ENCODE peak calls at places on chromosomes 4 and X, in nine cellular contexts. N is psoas muscle, Y is left lung, Z is right atrium auricular region, T is upper lobe of left lung, C is mucosa of descending colon, J is cardiac muscle cell, A is tibial nerve, Q is body of pancreas. P is an unnamed sample.

GRCh38 chr4:23720556-23720955 is 169.3 kb downstream of the PPARGC1A start:
- DNase-seq in N (no peak), Y (no peak), Z (no peak), T (no peak), C (no peak), J (no peak), A (no peak), Q (no peak), P (no peak)

GRCh38 chr4:95547708-95548471 is 883 bp downstream of the UNC5C start:
- DNase-seq in N (peak; percentile 35), Y (peak; percentile 74), Z (peak; percentile 68), T (no peak), C (peak; percentile 35), J (peak; percentile 54), A (no peak), Q (no peak), P (no peak)

GRCh38 chr4:163164591-163164990 is 2.1 kb downstream of the NAF1 start:
- DNase-seq in N (no peak), Y (no peak), Z (no peak), T (no peak), C (no peak), J (peak; percentile 25), A (no peak), Q (no peak), P (no peak)

GRCh38 chrX:76555816-76556215 is 128.3 kb downstream of the MAGEE1 start:
- DNase-seq in N (no peak), Y (no peak), Z (no peak), T (no peak), C (no peak), J (peak; percentile 20), A (no peak), Q (no peak), P (no peak)

GRCh38 chr4:86014599-86014998 is 345.3 kb downstream of the MAPK10 start:
- DNase-seq in N (no peak), Y (no peak), Z (no peak), T (no peak), C (no peak), J (peak; percentile 53), A (no peak), Q (no peak), P (peak; percentile 51)

GRCh38 chrX:123884809-123885408 is 25.1 kb downstream of the XIAP start:
- DNase-seq in N (no peak), Y (no peak), Z (no peak), T (no peak), C (no peak), J (peak; percentile 60), A (no peak), Q (peak; percentile 66), P (peak; percentile 45)

GRCh38 chrX:78104447-78105176 is 564 bp downstream of the PGK1 start:
- DNase-seq in N (peak; percentile 51), Y (peak; percentile 75), Z (peak; percentile 69), T (peak; percentile 82), C (peak; percentile 78), J (peak; percentile 60), A (no peak), Q (peak; percentile 72), P (peak; percentile 48)

GRCh38 chrX:45172890-45173289 is 27.8 kb downstream of the DIPK2B start:
- DNase-seq in N (no peak), Y (no peak), Z (no peak), T (peak; percentile 34), C (no peak), J (peak; percentile 43), A (no peak), Q (no peak), P (no peak)

GRCh38 chrX:86369847-86370630 is 221.8 kb downstream of the DACH2 start:
- DNase-seq in N (no peak), Y (no peak), Z (no peak), T (no peak), C (no peak), J (no peak), A (no peak), Q (no peak), P (no peak)

GRCh38 chr4:157803441-157804168 is 369.2 kb downstream of the GASK1B start:
- DNase-seq in N (no peak), Y (no peak), Z (no peak), T (no peak), C (no peak), J (no peak), A (no peak), Q (no peak), P (no peak)

GRCh38 chr4:157808796-157809408 is 363.9 kb downstream of the GASK1B start:
- DNase-seq in N (no peak), Y (no peak), Z (no peak), T (no peak), C (no peak), J (no peak), A (no peak), Q (no peak), P (no peak)

GRCh38 chr4:157804169-157804543 is 368.7 kb downstream of the GASK1B start:
- DNase-seq in N (no peak), Y (no peak), Z (no peak), T (no peak), C (no peak), J (no peak), A (no peak), Q (no peak), P (no peak)

GRCh38 chr4:157806176-157806575 is 366.6 kb downstream of the GASK1B start:
- DNase-seq in N (no peak), Y (no peak), Z (no peak), T (no peak), C (no peak), J (no peak), A (no peak), Q (no peak), P (no peak)

GRCh38 chr4:157804986-157805385 is 367.8 kb downstream of the GASK1B start:
- DNase-seq in N (no peak), Y (no peak), Z (no peak), T (no peak), C (no peak), J (no peak), A (no peak), Q (no peak), P (no peak)
- TF ChIP-seq CTCF in N (no peak), Y (no peak), Z (no peak), T (no peak), C (no peak), J (peak; percentile 17), A (no peak), Q (peak; percentile 32), P (no peak)

GRCh38 chr4:5036239-5036638 is 15.0 kb upstream of the STK32B start:
- DNase-seq in N (no peak), Y (no peak), Z (no peak), T (no peak), C (no peak), J (peak; percentile 74), A (no peak), Q (no peak), P (no peak)

GRCh38 chr4:5032825-5033224 is 13.6 kb upstream of the CYTL1 start:
- DNase-seq in N (no peak), Y (no peak), Z (no peak), T (no peak), C (no peak), J (no peak), A (no peak), Q (no peak), P (no peak)

GRCh38 chr4:5033266-5033945 is 14.1 kb upstream of the CYTL1 start:
- DNase-seq in N (peak; percentile 32), Y (no peak), Z (no peak), T (no peak), C (no peak), J (peak; percentile 41), A (no peak), Q (peak; percentile 25), P (peak; percentile 73)

GRCh38 chr4:5030927-5031326 is 11.7 kb upstream of the CYTL1 start:
- DNase-seq in N (no peak), Y (no peak), Z (no peak), T (no peak), C (no peak), J (no peak), A (no peak), Q (no peak), P (no peak)

DNA sequence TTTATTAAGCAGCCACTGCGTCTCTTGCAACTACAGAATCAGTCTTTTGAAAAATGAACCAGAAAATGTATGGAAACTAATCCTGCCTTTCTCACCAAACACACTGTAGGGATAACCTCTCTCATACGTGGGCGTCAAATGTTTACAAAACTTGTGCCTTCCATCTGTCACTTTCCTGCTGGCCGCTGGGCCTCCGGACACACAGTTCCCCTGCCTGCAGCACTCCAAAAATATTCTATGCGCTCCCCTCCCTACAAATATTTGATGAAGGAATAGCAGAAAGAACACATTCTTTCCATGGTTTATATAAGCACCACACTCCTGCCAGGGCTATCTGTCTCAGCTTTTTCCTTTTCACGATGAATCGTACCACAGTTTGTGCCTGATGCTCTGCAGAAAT is 14.9 kb upstream of the CYTL1 start:
- DNase-seq in N (no peak), Y (no peak), Z (no peak), T (no peak), C (no peak), J (no peak), A (no peak), Q (no peak), P (no peak)
- H3K4me3 ChIP-seq in N (no peak overlapping the region), Y (no peak overlapping the region), Z (no peak overlapping the region), T (no peak overlapping the region), C (no peak overlapping the region), J (no peak overlapping the region), A (no peak overlapping the region), Q (no peak overlapping the region), P (peak overlapping the region; percentile 31)

DNA sequence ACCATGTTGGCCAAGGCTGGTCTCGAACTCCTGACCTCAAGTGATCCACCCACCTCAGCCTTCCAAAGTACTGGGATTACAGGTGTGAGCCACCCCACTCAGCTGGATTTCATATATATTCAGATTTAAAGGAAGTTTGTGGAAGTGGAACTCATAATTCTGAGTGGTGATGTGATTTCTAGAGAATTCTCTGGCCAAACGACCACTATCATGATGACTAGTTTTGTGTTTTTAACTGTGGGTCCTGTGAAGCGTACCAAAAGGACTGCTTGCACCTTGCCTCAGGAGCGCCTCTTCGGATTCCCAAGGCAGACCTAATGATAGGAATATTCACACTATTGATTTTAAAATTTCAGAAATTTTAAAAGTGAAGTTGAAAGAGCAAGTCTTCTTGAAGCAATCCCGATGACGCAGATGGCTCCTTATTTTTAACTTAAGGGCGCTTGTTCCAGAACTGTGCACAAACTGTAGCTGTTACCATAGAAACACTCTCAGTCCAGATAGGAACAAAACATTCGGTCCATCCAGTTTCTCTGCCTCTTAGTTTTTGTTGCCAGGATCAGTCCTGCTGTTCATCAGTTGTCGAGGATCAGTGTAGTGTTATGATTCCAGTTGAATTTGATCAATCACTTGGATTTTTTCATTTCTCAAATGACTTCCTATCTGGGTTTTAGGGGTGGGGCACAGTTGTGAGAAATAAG is 51.7 kb upstream of the CLCN4 start:
- DNase-seq in N (no peak), Y (no peak), Z (no peak), T (no peak), C (no peak), J (peak; percentile 43), A (no peak), Q (peak; percentile 23), P (no peak)
- H3K4me1 ChIP-seq in N (peaks cover under 1% of the 10 kb centered on the region), Y (peaks cover 4% of the 10 kb centered on the region), Z (peaks cover 18% of the 10 kb centered on the region), T (peaks cover 12% of the 10 kb centered on the region), C (peaks cover 6% of the 10 kb centered on the region), J (no peaks in the 10 kb centered on the region), A (peaks cover 24% of the 10 kb centered on the region), Q (peaks cover 26% of the 10 kb centered on the region), P (peaks cover 34% of the 10 kb centered on the region)

DNA sequence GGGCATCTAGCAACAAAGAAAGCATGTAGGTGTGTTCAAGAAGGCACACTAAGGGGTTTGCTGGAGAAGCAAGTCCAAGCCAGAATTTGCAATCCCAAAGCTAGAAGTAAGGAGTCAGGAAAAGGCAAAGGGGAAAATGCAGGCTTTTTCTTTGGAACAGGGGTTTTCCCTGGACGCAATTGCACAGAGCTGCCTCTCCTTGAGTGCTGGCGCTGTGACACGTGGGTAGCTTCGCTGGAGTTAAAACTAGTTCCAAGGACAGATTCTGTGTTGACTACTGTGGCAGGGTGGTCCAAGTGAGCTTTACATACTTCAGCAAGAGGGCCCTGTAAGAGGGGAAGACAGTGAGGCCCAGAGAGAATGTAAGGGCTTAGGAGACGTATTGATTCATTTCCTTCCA is 277.1 kb downstream of the ADGRA3 start:
- DNase-seq in N (no peak), Y (peak; percentile 17), Z (no peak), T (no peak), C (no peak), J (no peak), A (no peak), Q (no peak), P (no peak)
- TF ChIP-seq CTCF in N (no peak), Y (no peak), Z (no peak), T (no peak), C (peak; percentile 12), J (peak; percentile 30), A (no peak), Q (no peak), P (no peak)